ENCODE peak calls at places on chromosomes 12 and 14, in seven cellular contexts. One of them, this sample, is unnamed.

GRCh38 chr12:131203666-131204415 is 250.1 kb downstream of the ADGRD1 start:
- DNase-seq in kidney: peak
- DNase-seq in fibroblast of lung: no peak
- DNase-seq in tibial nerve: no peak
- DNase-seq in psoas muscle: no peak
- DNase-seq in astrocyte: no peak
- DNase-seq in hepatocyte: no peak
- DNase-seq in this sample: peak

GRCh38 chr14:60815371-60815770 is 80.8 kb downstream of the MNAT1 start:
- DNase-seq in kidney: no peak
- DNase-seq in fibroblast of lung: no peak
- DNase-seq in tibial nerve: no peak
- DNase-seq in psoas muscle: no peak
- DNase-seq in astrocyte: no peak
- DNase-seq in hepatocyte: no peak
- DNase-seq in this sample: no peak

GRCh38 chr12:112711026-112711425 is 80.5 kb upstream of the RPH3A start:
- DNase-seq in kidney: no peak
- DNase-seq in fibroblast of lung: no peak
- DNase-seq in tibial nerve: no peak
- DNase-seq in psoas muscle: no peak
- DNase-seq in astrocyte: no peak
- DNase-seq in hepatocyte: no peak
- DNase-seq in this sample: no peak

GRCh38 chr14:58815046-58815701 is 177.4 kb downstream of the DACT1 start:
- DNase-seq in kidney: no peak
- DNase-seq in fibroblast of lung: no peak
- DNase-seq in tibial nerve: no peak
- DNase-seq in psoas muscle: no peak
- DNase-seq in astrocyte: peak
- DNase-seq in hepatocyte: no peak
- DNase-seq in this sample: no peak

GRCh38 chr14:51996148-51996746 is 6.9 kb downstream of the RTRAF start:
- DNase-seq in kidney: no peak
- DNase-seq in fibroblast of lung: peak
- DNase-seq in tibial nerve: no peak
- DNase-seq in psoas muscle: no peak
- DNase-seq in astrocyte: peak
- DNase-seq in hepatocyte: peak
- DNase-seq in this sample: no peak

GRCh38 chr12:62581288-62582064 is 114.8 kb downstream of the MON2 start:
- DNase-seq in kidney: no peak
- DNase-seq in fibroblast of lung: peak
- DNase-seq in tibial nerve: no peak
- DNase-seq in psoas muscle: no peak
- DNase-seq in astrocyte: peak
- DNase-seq in hepatocyte: peak
- DNase-seq in this sample: no peak

GRCh38 chr12:42325776-42326465 is at the start of the genes PPHLN1 and ZCRB1:
- DNase-seq in kidney: peak
- DNase-seq in fibroblast of lung: peak
- DNase-seq in tibial nerve: peak
- DNase-seq in psoas muscle: peak
- DNase-seq in astrocyte: peak
- DNase-seq in hepatocyte: peak
- DNase-seq in this sample: peak

GRCh38 chr12:29023436-29024076 is 125.5 kb upstream of the FAR2 start:
- DNase-seq in kidney: no peak
- DNase-seq in fibroblast of lung: no peak
- DNase-seq in tibial nerve: no peak
- DNase-seq in psoas muscle: no peak
- DNase-seq in astrocyte: no peak
- DNase-seq in hepatocyte: no peak
- DNase-seq in this sample: no peak

GRCh38 chr14:63777024-63777423 is 49.2 kb upstream of the SGPP1 start:
- DNase-seq in kidney: no peak
- DNase-seq in fibroblast of lung: peak
- DNase-seq in tibial nerve: no peak
- DNase-seq in psoas muscle: no peak
- DNase-seq in astrocyte: peak
- DNase-seq in hepatocyte: peak
- DNase-seq in this sample: no peak

GRCh38 chr12:54352022-54352531 is 12.2 kb downstream of the GPR84 start:
- DNase-seq in kidney: peak
- DNase-seq in fibroblast of lung: peak
- DNase-seq in tibial nerve: no peak
- DNase-seq in psoas muscle: peak
- DNase-seq in astrocyte: peak
- DNase-seq in hepatocyte: peak
- DNase-seq in this sample: peak

GRCh38 chr14:90778468-90779255 is 37.6 kb downstream of the TTC7B start:
- DNase-seq in kidney: no peak
- DNase-seq in fibroblast of lung: no peak
- DNase-seq in tibial nerve: no peak
- DNase-seq in psoas muscle: no peak
- DNase-seq in astrocyte: no peak
- DNase-seq in hepatocyte: no peak
- DNase-seq in this sample: no peak

GRCh38 chr12:32604565-32604964 is 74.5 kb upstream of the DNM1L start:
- DNase-seq in kidney: no peak
- DNase-seq in fibroblast of lung: no peak
- DNase-seq in tibial nerve: no peak
- DNase-seq in psoas muscle: no peak
- DNase-seq in astrocyte: no peak
- DNase-seq in hepatocyte: no peak
- DNase-seq in this sample: no peak

GRCh38 chr12:130444986-130445385 is 107.3 kb downstream of the PIWIL1 start:
- DNase-seq in kidney: peak
- DNase-seq in fibroblast of lung: no peak
- DNase-seq in tibial nerve: no peak
- DNase-seq in psoas muscle: no peak
- DNase-seq in astrocyte: no peak
- DNase-seq in hepatocyte: no peak
- DNase-seq in this sample: no peak

GRCh38 chr14:54762296-54762695 is 140.3 kb downstream of the GCH1 start:
- DNase-seq in kidney: no peak
- DNase-seq in fibroblast of lung: peak
- DNase-seq in tibial nerve: no peak
- DNase-seq in psoas muscle: no peak
- DNase-seq in astrocyte: peak
- DNase-seq in hepatocyte: no peak
- DNase-seq in this sample: no peak

DNA sequence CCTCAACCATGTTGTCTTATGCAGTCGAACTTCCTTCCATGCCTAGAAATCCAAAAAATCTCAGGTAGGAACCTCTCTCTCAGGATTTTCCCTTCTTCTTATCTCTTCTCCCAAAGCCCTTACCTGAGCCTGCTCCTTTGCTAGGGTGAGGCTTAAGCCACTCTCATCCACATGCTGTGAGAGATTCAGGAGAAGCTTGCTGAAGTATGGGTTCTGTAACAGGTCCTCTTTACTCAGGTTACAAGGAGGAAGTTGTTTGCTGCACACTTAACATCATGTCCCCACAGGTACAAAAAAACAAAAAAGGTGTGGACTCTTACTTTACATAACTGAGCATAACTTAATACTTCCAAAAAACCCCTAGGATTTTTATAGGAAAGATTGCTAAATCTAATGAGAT is 4.5 kb downstream of the HAUS4 start:
- DNase-seq in kidney: no peak
- DNase-seq in fibroblast of lung: no peak
- DNase-seq in tibial nerve: no peak
- DNase-seq in psoas muscle: no peak
- DNase-seq in astrocyte: no peak
- DNase-seq in hepatocyte: no peak
- DNase-seq in this sample: no peak
- H3K27ac ChIP-seq in kidney: no peak
- H3K27ac ChIP-seq in fibroblast of lung: no peak
- H3K27ac ChIP-seq in tibial nerve: no peak
- H3K27ac ChIP-seq in psoas muscle: no peak
- H3K27ac ChIP-seq in astrocyte: no peak
- H3K27ac ChIP-seq in hepatocyte: no peak
- H3K27ac ChIP-seq in this sample: peak

DNA sequence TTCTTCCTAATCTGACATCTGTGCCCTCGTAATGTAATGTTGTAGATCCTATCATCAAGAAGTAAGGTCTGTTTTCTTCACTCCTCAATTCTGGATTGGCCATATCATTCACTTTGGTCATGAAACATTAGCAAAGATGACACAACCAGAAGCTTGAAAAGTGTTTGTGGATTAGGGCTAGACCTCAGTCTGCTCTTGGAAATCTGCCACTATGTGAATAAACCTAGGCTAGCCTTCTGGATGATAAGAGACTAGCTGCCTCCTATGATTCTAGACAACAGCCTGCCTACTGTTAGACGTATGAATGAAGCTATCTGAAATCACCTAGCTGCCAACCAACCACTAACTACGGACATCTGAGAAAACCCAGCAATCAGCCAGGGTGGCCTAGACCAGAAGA is 38.7 kb upstream of the LYZ start:
- DNase-seq in kidney: no peak
- DNase-seq in fibroblast of lung: no peak
- DNase-seq in tibial nerve: no peak
- DNase-seq in psoas muscle: no peak
- DNase-seq in astrocyte: no peak
- DNase-seq in hepatocyte: no peak
- DNase-seq in this sample: no peak
- H3K27ac ChIP-seq in kidney: no peak
- H3K27ac ChIP-seq in fibroblast of lung: no peak
- H3K27ac ChIP-seq in tibial nerve: no peak
- H3K27ac ChIP-seq in psoas muscle: no peak
- H3K27ac ChIP-seq in astrocyte: no peak
- H3K27ac ChIP-seq in hepatocyte: no peak
- H3K27ac ChIP-seq in this sample: no peak

DNA sequence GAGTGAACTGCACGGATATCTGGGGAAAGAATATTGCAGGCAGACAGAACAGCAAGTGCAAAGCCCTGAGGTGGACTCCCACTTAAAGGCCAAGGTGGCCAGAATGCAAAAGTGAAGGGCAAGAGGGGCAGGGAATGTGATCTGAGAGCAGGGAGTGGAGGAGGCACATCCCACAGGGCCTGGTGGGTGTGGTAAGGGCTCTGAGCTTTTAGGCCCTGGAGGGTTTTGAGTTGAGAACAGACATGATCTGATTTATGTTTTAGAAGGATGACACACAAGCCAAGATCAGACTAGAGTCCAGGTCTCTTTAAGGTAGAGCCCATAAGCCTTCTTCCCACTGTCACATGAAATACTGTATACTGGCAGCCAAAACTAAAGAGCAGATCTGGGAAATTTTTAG is 162.5 kb downstream of the SLC38A4 start:
- DNase-seq in kidney: no peak
- DNase-seq in fibroblast of lung: no peak
- DNase-seq in tibial nerve: no peak
- DNase-seq in psoas muscle: no peak
- DNase-seq in astrocyte: no peak
- DNase-seq in hepatocyte: no peak
- DNase-seq in this sample: no peak
- H3K27ac ChIP-seq in kidney: no peak
- H3K27ac ChIP-seq in fibroblast of lung: no peak
- H3K27ac ChIP-seq in tibial nerve: no peak
- H3K27ac ChIP-seq in psoas muscle: peak
- H3K27ac ChIP-seq in astrocyte: no peak
- H3K27ac ChIP-seq in hepatocyte: no peak
- H3K27ac ChIP-seq in this sample: no peak

GRCh38 chr12:52518574-52519469 is 1.4 kb downstream of the KRT5 start:
- DNase-seq in kidney: no peak
- DNase-seq in fibroblast of lung: no peak
- DNase-seq in tibial nerve: no peak
- DNase-seq in psoas muscle: no peak
- DNase-seq in astrocyte: no peak
- DNase-seq in hepatocyte: no peak
- DNase-seq in this sample: no peak

GRCh38 chr12:52521581-52522266 is 1.5 kb upstream of the KRT5 start:
- DNase-seq in kidney: no peak
- DNase-seq in fibroblast of lung: no peak
- DNase-seq in tibial nerve: no peak
- DNase-seq in psoas muscle: no peak
- DNase-seq in astrocyte: peak
- DNase-seq in hepatocyte: no peak
- DNase-seq in this sample: no peak

GRCh38 chr12:52522346-52523011 is 2.3 kb upstream of the KRT5 start:
- DNase-seq in kidney: no peak
- DNase-seq in fibroblast of lung: no peak
- DNase-seq in tibial nerve: no peak
- DNase-seq in psoas muscle: no peak
- DNase-seq in astrocyte: peak
- DNase-seq in hepatocyte: no peak
- DNase-seq in this sample: no peak

GRCh38 chr12:52519826-52520662 is at the start of gene KRT5:
- DNase-seq in kidney: peak
- DNase-seq in fibroblast of lung: no peak
- DNase-seq in tibial nerve: no peak
- DNase-seq in psoas muscle: no peak
- DNase-seq in astrocyte: no peak
- DNase-seq in hepatocyte: no peak
- DNase-seq in this sample: no peak

GRCh38 chr12:52521175-52521574 is 981 bp upstream of the KRT5 start:
- DNase-seq in kidney: no peak
- DNase-seq in fibroblast of lung: no peak
- DNase-seq in tibial nerve: no peak
- DNase-seq in psoas muscle: no peak
- DNase-seq in astrocyte: peak
- DNase-seq in hepatocyte: peak
- DNase-seq in this sample: no peak
- H3K27ac ChIP-seq in kidney: no peak
- H3K27ac ChIP-seq in fibroblast of lung: no peak
- H3K27ac ChIP-seq in tibial nerve: peak
- H3K27ac ChIP-seq in psoas muscle: no peak
- H3K27ac ChIP-seq in astrocyte: no peak
- H3K27ac ChIP-seq in hepatocyte: peak
- H3K27ac ChIP-seq in this sample: no peak

This sample was measured in upper lobe of right lung.